ENCODE peak calls at places on chromosomes 4 and X, in ten cellular contexts. One of them, this sample, is unnamed.

GRCh38 chr4:12949719-12950118 is 534.4 kb downstream of the RAB28 start:
- DNase-seq in fibroblast of lung: no peak
- DNase-seq in gastrocnemius medialis: no peak
- DNase-seq in Panc1: no peak
- DNase-seq in retinal pigment epithelial cell: no peak
- DNase-seq in neural progenitor cell: no peak
- DNase-seq in A549: no peak
- DNase-seq in sigmoid colon: no peak
- DNase-seq in NB4: no peak
- DNase-seq in H1: no peak
- DNase-seq in this sample: no peak

GRCh38 chr4:153122855-153123254 is 81.4 kb upstream of the TRIM2 start:
- DNase-seq in A549: no peak
- DNase-seq in sigmoid colon: no peak
- DNase-seq in Panc1: no peak
- DNase-seq in fibroblast of lung: no peak
- DNase-seq in H1: no peak
- DNase-seq in NB4: no peak
- DNase-seq in neural progenitor cell: no peak
- DNase-seq in retinal pigment epithelial cell: no peak
- DNase-seq in gastrocnemius medialis: no peak
- DNase-seq in this sample: no peak

GRCh38 chrX:144916785-144917184 is 330.5 kb upstream of the SPANXN1 start:
- DNase-seq in NB4: no peak
- DNase-seq in retinal pigment epithelial cell: no peak
- DNase-seq in fibroblast of lung: no peak
- DNase-seq in sigmoid colon: no peak
- DNase-seq in A549: no peak
- DNase-seq in neural progenitor cell: peak; percentile 2
- DNase-seq in Panc1: no peak
- DNase-seq in gastrocnemius medialis: no peak
- DNase-seq in H1: no peak
- DNase-seq in this sample: no peak

GRCh38 chrX:10395179-10395578 is 225.2 kb downstream of the MID1 start:
- DNase-seq in NB4: peak; percentile 73
- DNase-seq in A549: no peak
- DNase-seq in neural progenitor cell: no peak
- DNase-seq in gastrocnemius medialis: no peak
- DNase-seq in fibroblast of lung: no peak
- DNase-seq in H1: no peak
- DNase-seq in retinal pigment epithelial cell: no peak
- DNase-seq in sigmoid colon: no peak
- DNase-seq in Panc1: no peak
- DNase-seq in this sample: no peak

GRCh38 chr4:90095000-90095399 is 32.2 kb upstream of the CCSER1 start:
- DNase-seq in H1: no peak
- DNase-seq in neural progenitor cell: peak; percentile 33
- DNase-seq in gastrocnemius medialis: no peak
- DNase-seq in fibroblast of lung: no peak
- DNase-seq in Panc1: no peak
- DNase-seq in A549: no peak
- DNase-seq in retinal pigment epithelial cell: peak; percentile 71
- DNase-seq in NB4: no peak
- DNase-seq in sigmoid colon: no peak
- DNase-seq in this sample: no peak

GRCh38 chr4:4583606-4584005 is 41.8 kb upstream of the STX18 start:
- DNase-seq in fibroblast of lung: no peak
- DNase-seq in gastrocnemius medialis: no peak
- DNase-seq in sigmoid colon: no peak
- DNase-seq in retinal pigment epithelial cell: no peak
- DNase-seq in H1: no peak
- DNase-seq in Panc1: no peak
- DNase-seq in NB4: no peak
- DNase-seq in neural progenitor cell: no peak
- DNase-seq in A549: no peak
- DNase-seq in this sample: no peak

GRCh38 chrX:9700555-9700954 is 65.1 kb downstream of the GPR143 start:
- DNase-seq in A549: no peak
- DNase-seq in neural progenitor cell: no peak
- DNase-seq in retinal pigment epithelial cell: no peak
- DNase-seq in gastrocnemius medialis: no peak
- DNase-seq in Panc1: no peak
- DNase-seq in H1: peak; percentile 60
- DNase-seq in sigmoid colon: no peak
- DNase-seq in fibroblast of lung: no peak
- DNase-seq in NB4: no peak
- DNase-seq in this sample: no peak

GRCh38 chrX:40041915-40042314 is 55.8 kb downstream of the BCOR start:
- DNase-seq in NB4: peak; percentile 27
- DNase-seq in neural progenitor cell: no peak
- DNase-seq in fibroblast of lung: no peak
- DNase-seq in A549: no peak
- DNase-seq in retinal pigment epithelial cell: no peak
- DNase-seq in Panc1: no peak
- DNase-seq in gastrocnemius medialis: no peak
- DNase-seq in sigmoid colon: no peak
- DNase-seq in H1: no peak
- DNase-seq in this sample: no peak

GRCh38 chr4:99082192-99082591 is 6.4 kb downstream of the ADH5 start:
- DNase-seq in Panc1: no peak
- DNase-seq in neural progenitor cell: no peak
- DNase-seq in retinal pigment epithelial cell: no peak
- DNase-seq in fibroblast of lung: no peak
- DNase-seq in A549: no peak
- DNase-seq in gastrocnemius medialis: no peak
- DNase-seq in sigmoid colon: no peak
- DNase-seq in H1: no peak
- DNase-seq in NB4: no peak
- DNase-seq in this sample: no peak

GRCh38 chrX:83416273-83416672 is 91.8 kb upstream of the POU3F4 start:
- DNase-seq in NB4: peak; percentile 12
- DNase-seq in neural progenitor cell: peak; percentile 14
- DNase-seq in fibroblast of lung: no peak
- DNase-seq in sigmoid colon: no peak
- DNase-seq in gastrocnemius medialis: no peak
- DNase-seq in A549: no peak
- DNase-seq in H1: no peak
- DNase-seq in retinal pigment epithelial cell: no peak
- DNase-seq in Panc1: no peak
- DNase-seq in this sample: peak; percentile 5

GRCh38 chr4:2923141-2923551 is 40.1 kb downstream of the NOP14 start:
- DNase-seq in gastrocnemius medialis: no peak
- DNase-seq in sigmoid colon: no peak
- DNase-seq in fibroblast of lung: no peak
- DNase-seq in NB4: no peak
- DNase-seq in H1: no peak
- DNase-seq in retinal pigment epithelial cell: no peak
- DNase-seq in A549: no peak
- DNase-seq in Panc1: no peak
- DNase-seq in neural progenitor cell: no peak
- DNase-seq in this sample: peak; percentile 93

GRCh38 chr4:30721353-30722091 is 1.4 kb downstream of the PCDH7 start:
- DNase-seq in retinal pigment epithelial cell: no peak
- DNase-seq in H1: peak; percentile 76
- DNase-seq in sigmoid colon: peak; percentile 72
- DNase-seq in A549: peak; percentile 3
- DNase-seq in gastrocnemius medialis: no peak
- DNase-seq in fibroblast of lung: peak; percentile 57
- DNase-seq in NB4: no peak
- DNase-seq in neural progenitor cell: peak; percentile 83
- DNase-seq in Panc1: no peak
- DNase-seq in this sample: peak; percentile 36

GRCh38 chr4:110106946-110107325 is 91.5 kb downstream of the ELOVL6 start:
- DNase-seq in Panc1: no peak
- DNase-seq in fibroblast of lung: peak; percentile 80
- DNase-seq in A549: peak; percentile 10
- DNase-seq in retinal pigment epithelial cell: no peak
- DNase-seq in H1: no peak
- DNase-seq in NB4: no peak
- DNase-seq in gastrocnemius medialis: no peak
- DNase-seq in sigmoid colon: no peak
- DNase-seq in neural progenitor cell: no peak
- DNase-seq in this sample: peak; percentile 90

GRCh38 chr4:25358515-25359275 is 18.4 kb upstream of the ANAPC4 start:
- DNase-seq in NB4: peak; percentile 21
- DNase-seq in gastrocnemius medialis: no peak
- DNase-seq in retinal pigment epithelial cell: no peak
- DNase-seq in A549: no peak
- DNase-seq in sigmoid colon: no peak
- DNase-seq in Panc1: no peak
- DNase-seq in neural progenitor cell: no peak
- DNase-seq in fibroblast of lung: no peak
- DNase-seq in H1: no peak
- DNase-seq in this sample: no peak

GRCh38 chr4:42282081-42282901 is 115.0 kb upstream of the SHISA3 start:
- DNase-seq in H1: peak; percentile 61
- DNase-seq in sigmoid colon: no peak
- DNase-seq in Panc1: no peak
- DNase-seq in fibroblast of lung: peak; percentile 85
- DNase-seq in A549: peak; percentile 47
- DNase-seq in NB4: peak; percentile 80
- DNase-seq in neural progenitor cell: peak; percentile 92
- DNase-seq in retinal pigment epithelial cell: peak; percentile 25
- DNase-seq in gastrocnemius medialis: peak; percentile 28
- DNase-seq in this sample: peak; percentile 74

GRCh38 chrX:12563121-12563520 is 228.1 kb upstream of the PRPS2 start:
- DNase-seq in fibroblast of lung: peak; percentile 14
- DNase-seq in Panc1: no peak
- DNase-seq in sigmoid colon: no peak
- DNase-seq in neural progenitor cell: no peak
- DNase-seq in retinal pigment epithelial cell: no peak
- DNase-seq in NB4: no peak
- DNase-seq in H1: no peak
- DNase-seq in gastrocnemius medialis: no peak
- DNase-seq in A549: no peak
- DNase-seq in this sample: no peak

GRCh38 chr4:37490391-37491347 is 195.5 kb downstream of the RELL1 start:
- DNase-seq in sigmoid colon: no peak
- DNase-seq in fibroblast of lung: no peak
- DNase-seq in NB4: no peak
- DNase-seq in A549: no peak
- DNase-seq in gastrocnemius medialis: no peak
- DNase-seq in Panc1: no peak
- DNase-seq in H1: no peak
- DNase-seq in retinal pigment epithelial cell: no peak
- DNase-seq in neural progenitor cell: no peak
- DNase-seq in this sample: no peak

GRCh38 chr4:71026086-71026485 is 32.6 kb downstream of the DCK start:
- DNase-seq in retinal pigment epithelial cell: peak; percentile 51
- DNase-seq in neural progenitor cell: no peak
- DNase-seq in sigmoid colon: no peak
- DNase-seq in Panc1: no peak
- DNase-seq in fibroblast of lung: peak; percentile 80
- DNase-seq in H1: no peak
- DNase-seq in NB4: no peak
- DNase-seq in gastrocnemius medialis: no peak
- DNase-seq in A549: peak; percentile 14
- DNase-seq in this sample: peak; percentile 83

GRCh38 chr4:122602277-122603142 is 18.4 kb downstream of the IL21 start:
- DNase-seq in NB4: peak; percentile 20
- DNase-seq in Panc1: no peak
- DNase-seq in H1: no peak
- DNase-seq in gastrocnemius medialis: no peak
- DNase-seq in sigmoid colon: no peak
- DNase-seq in retinal pigment epithelial cell: no peak
- DNase-seq in neural progenitor cell: peak; percentile 37
- DNase-seq in fibroblast of lung: peak; percentile 82
- DNase-seq in A549: peak; percentile 9
- DNase-seq in this sample: peak; percentile 74
- H3K4me3 ChIP-seq in NB4: no peak overlapping the region
- H3K4me3 ChIP-seq in Panc1: no peak overlapping the region
- H3K4me3 ChIP-seq in H1: no peak overlapping the region
- H3K4me3 ChIP-seq in gastrocnemius medialis: no peak overlapping the region
- H3K4me3 ChIP-seq in sigmoid colon: no peak overlapping the region
- H3K4me3 ChIP-seq in retinal pigment epithelial cell: no peak overlapping the region
- H3K4me3 ChIP-seq in neural progenitor cell: no peak overlapping the region
- H3K4me3 ChIP-seq in fibroblast of lung: no peak overlapping the region
- H3K4me3 ChIP-seq in A549: peak overlapping the region; percentile 28
- H3K4me3 ChIP-seq in this sample: no peak overlapping the region

GRCh38 chr4:155529197-155529596 is 137.5 kb upstream of the GUCY1A1 start:
- DNase-seq in NB4: peak; percentile 11
- DNase-seq in Panc1: no peak
- DNase-seq in fibroblast of lung: peak; percentile 63
- DNase-seq in sigmoid colon: no peak
- DNase-seq in neural progenitor cell: peak; percentile 41
- DNase-seq in retinal pigment epithelial cell: no peak
- DNase-seq in A549: no peak
- DNase-seq in H1: no peak
- DNase-seq in gastrocnemius medialis: no peak
- DNase-seq in this sample: peak; percentile 56
- TF ChIP-seq CTCF in NB4: peak; percentile 17
- TF ChIP-seq CTCF in Panc1: no peak
- TF ChIP-seq CTCF in fibroblast of lung: peak; percentile 38
- TF ChIP-seq CTCF in sigmoid colon: no peak
- TF ChIP-seq CTCF in neural progenitor cell: peak; percentile 58
- TF ChIP-seq CTCF in retinal pigment epithelial cell: peak; percentile 56
- TF ChIP-seq CTCF in A549: no peak
- TF ChIP-seq CTCF in H1: no peak
- TF ChIP-seq CTCF in gastrocnemius medialis: no peak
- TF ChIP-seq CTCF in this sample: peak; percentile 56

DNA sequence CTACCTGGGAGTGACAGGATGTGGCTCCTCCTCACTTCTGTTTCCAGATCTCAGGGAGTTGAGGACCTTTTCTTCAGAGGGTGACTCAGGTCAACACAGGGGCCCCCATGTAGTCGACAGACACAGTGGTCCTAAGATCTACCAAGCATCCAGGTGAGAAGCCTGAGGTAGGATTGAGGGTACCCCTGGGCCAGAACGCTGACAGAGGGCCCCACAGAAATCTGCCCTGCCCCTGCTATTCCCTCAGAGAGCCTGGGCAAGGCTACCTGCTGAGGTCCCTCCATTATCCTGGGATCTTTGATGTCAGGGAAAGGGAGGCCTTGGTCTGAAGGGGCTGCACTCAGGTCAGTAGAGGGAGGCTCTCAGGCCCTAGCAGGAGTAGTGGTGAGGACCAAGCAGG is 1.5 kb downstream of the MAGEA12 start:
- DNase-seq in retinal pigment epithelial cell: no peak
- DNase-seq in A549: no peak
- DNase-seq in H1: no peak
- DNase-seq in Panc1: no peak
- DNase-seq in gastrocnemius medialis: no peak
- DNase-seq in NB4: no peak
- DNase-seq in fibroblast of lung: no peak
- DNase-seq in sigmoid colon: no peak
- DNase-seq in neural progenitor cell: no peak
- DNase-seq in this sample: no peak
- H3K4me3 ChIP-seq in retinal pigment epithelial cell: no peak overlapping the region
- H3K4me3 ChIP-seq in A549: no peak overlapping the region
- H3K4me3 ChIP-seq in H1: no peak overlapping the region
- H3K4me3 ChIP-seq in Panc1: no peak overlapping the region
- H3K4me3 ChIP-seq in gastrocnemius medialis: no peak overlapping the region
- H3K4me3 ChIP-seq in NB4: no peak overlapping the region
- H3K4me3 ChIP-seq in fibroblast of lung: no peak overlapping the region
- H3K4me3 ChIP-seq in sigmoid colon: no peak overlapping the region
- H3K4me3 ChIP-seq in neural progenitor cell: no peak overlapping the region
- H3K4me3 ChIP-seq in this sample: no peak overlapping the region

DNA sequence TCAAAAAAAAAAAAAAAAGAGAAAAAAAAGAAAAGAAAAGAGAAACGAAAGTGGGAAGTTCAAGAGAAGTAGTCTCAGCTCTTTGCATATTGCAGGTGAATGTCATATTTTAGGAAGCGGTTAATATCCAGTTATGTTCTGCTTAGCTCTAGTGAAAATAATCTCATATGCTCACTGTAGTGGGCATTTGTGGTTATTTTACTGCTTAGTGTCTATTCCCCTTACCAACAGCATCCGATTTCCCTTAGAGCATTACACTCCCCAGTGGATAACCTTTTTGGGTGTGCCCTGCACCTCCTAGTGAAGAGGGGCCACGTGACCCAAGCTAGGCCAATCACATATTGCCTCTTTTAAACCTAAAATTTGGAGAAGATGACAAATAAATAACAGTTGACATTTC is 111.2 kb upstream of the ZNF827 start:
- DNase-seq in sigmoid colon: no peak
- DNase-seq in gastrocnemius medialis: no peak
- DNase-seq in retinal pigment epithelial cell: no peak
- DNase-seq in H1: no peak
- DNase-seq in Panc1: no peak
- DNase-seq in fibroblast of lung: no peak
- DNase-seq in neural progenitor cell: no peak
- DNase-seq in A549: no peak
- DNase-seq in NB4: no peak
- DNase-seq in this sample: no peak
- TF ChIP-seq CTCF in sigmoid colon: no peak
- TF ChIP-seq CTCF in gastrocnemius medialis: no peak
- TF ChIP-seq CTCF in retinal pigment epithelial cell: no peak
- TF ChIP-seq CTCF in H1: no peak
- TF ChIP-seq CTCF in Panc1: no peak
- TF ChIP-seq CTCF in fibroblast of lung: no peak
- TF ChIP-seq CTCF in neural progenitor cell: no peak
- TF ChIP-seq CTCF in A549: no peak
- TF ChIP-seq CTCF in NB4: no peak
- TF ChIP-seq CTCF in this sample: no peak